ENCODE peak calls at places on chromosomes 3 and 15, in eight cellular contexts. Z is heart right ventricle, T is uterus, U is colonic mucosa, A is breast epithelium, H is suprapubic skin, V is left ventricle myocardium inferior, N is GM23338. S is an unnamed sample.

GRCh38 chr3:183455064-183455463 is 26.6 kb upstream of the MCF2L2 start:
- DNase-seq in Z (no peak), T (no peak), U (no peak), A (no peak), H (no peak), V (no peak), N (no peak), S (no peak)

GRCh38 chr15:65044724-65045481 is at the start of gene SLC51B:
- DNase-seq in Z (peak; percentile 54), T (no peak), U (peak; percentile 91), A (no peak), H (no peak), V (peak; percentile 72), N (no peak), S (no peak)

GRCh38 chr15:58528197-58528870 is 96.5 kb downstream of the LIPC start:
- DNase-seq in Z (no peak), T (no peak), U (peak; percentile 71), A (no peak), H (no peak), V (no peak), N (no peak), S (no peak)

GRCh38 chr3:30886888-30887287 is 7.6 kb downstream of the GADL1 start:
- DNase-seq in Z (no peak), T (no peak), U (no peak), A (no peak), H (no peak), V (no peak), N (no peak), S (no peak)

GRCh38 chr3:187613557-187613956 is 56.6 kb downstream of the SST start:
- DNase-seq in Z (no peak), T (no peak), U (no peak), A (no peak), H (no peak), V (no peak), N (no peak), S (no peak)

GRCh38 chr3:183233986-183234385 is 19.1 kb upstream of the B3GNT5 start:
- DNase-seq in Z (no peak), T (no peak), U (no peak), A (no peak), H (no peak), V (no peak), N (no peak), S (no peak)

GRCh38 chr15:74274485-74275038 is 38.4 kb downstream of the CCDC33 start:
- DNase-seq in Z (no peak), T (no peak), U (no peak), A (no peak), H (no peak), V (no peak), N (no peak), S (no peak)

GRCh38 chr3:191238321-191238817 is 39.3 kb downstream of the OSTN start:
- DNase-seq in Z (no peak), T (no peak), U (no peak), A (no peak), H (no peak), V (no peak), N (no peak), S (no peak)

DNA sequence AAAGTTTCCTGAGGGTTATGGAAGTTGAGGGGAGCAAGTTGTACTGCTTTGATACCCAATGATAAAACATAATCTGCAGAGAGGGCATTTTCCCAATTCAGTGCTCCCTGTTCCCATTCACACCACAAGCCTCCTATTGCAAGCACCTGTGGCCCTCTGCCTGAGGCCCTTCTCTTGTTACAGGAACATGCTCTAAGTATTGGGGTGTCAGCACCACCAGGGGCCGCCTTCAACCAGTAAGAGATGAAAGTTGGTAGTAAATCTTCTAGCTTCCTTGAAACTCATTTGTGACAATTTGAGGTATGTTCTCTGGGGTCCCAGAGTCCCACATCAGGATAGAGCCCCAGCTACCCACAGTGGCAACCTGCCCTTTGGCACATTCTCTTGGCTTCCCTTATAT is 265.4 kb upstream of the ARHGEF26 start:
- DNase-seq in Z (no peak), T (no peak), U (no peak), A (no peak), H (no peak), V (no peak), N (peak; percentile 64), S (no peak)
- TF ChIP-seq CTCF in Z (no peak), T (no peak), U (no peak), A (no peak), H (no peak), V (no peak), N (peak; percentile 63), S (no peak)

GRCh38 chr3:119627461-119627860 is 29.8 kb downstream of the PLA1A start:
- DNase-seq in Z (no peak), T (no peak), U (no peak), A (no peak), H (no peak), V (peak; percentile 39), N (peak; percentile 15), S (no peak)

GRCh38 chr3:119628816-119629445 is 31.2 kb downstream of the PLA1A start:
- DNase-seq in Z (no peak), T (no peak), U (no peak), A (no peak), H (no peak), V (no peak), N (no peak), S (no peak)

GRCh38 chr3:119630119-119630518 is 30.3 kb downstream of the POPDC2 start:
- DNase-seq in Z (no peak), T (no peak), U (no peak), A (no peak), H (no peak), V (no peak), N (no peak), S (no peak)

GRCh38 chr3:119630562-119631329 is 29.6 kb downstream of the POPDC2 start:
- DNase-seq in Z (no peak), T (no peak), U (no peak), A (no peak), H (no peak), V (no peak), N (no peak), S (no peak)

DNA sequence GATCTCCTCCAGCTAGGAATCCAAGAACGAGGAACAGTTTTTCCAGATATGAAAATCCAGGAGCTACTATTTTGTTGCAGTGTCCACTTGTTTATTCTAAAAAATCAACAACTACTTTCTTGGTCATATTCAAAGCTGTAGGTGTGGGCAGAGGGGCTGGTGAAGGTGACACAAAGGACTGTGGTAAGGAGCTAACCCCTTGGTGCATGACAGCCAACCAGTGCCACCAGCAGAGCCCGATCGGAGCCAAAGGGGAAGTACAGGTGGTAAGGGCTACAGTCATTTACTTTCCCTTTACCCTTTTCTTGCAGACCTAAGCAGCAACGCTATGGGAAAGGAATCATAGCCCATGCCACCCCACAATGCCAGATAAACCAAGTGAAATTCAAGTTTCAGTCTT is 30.7 kb downstream of the PLA1A start:
- DNase-seq in Z (no peak), T (no peak), U (no peak), A (no peak), H (no peak), V (no peak), N (no peak), S (no peak)
- H3K4me1 ChIP-seq in Z (peaks cover 75% of the 10 kb centered on the region), T (peaks cover 14% of the 10 kb centered on the region), U (no peaks in the 10 kb centered on the region), A (no peaks in the 10 kb centered on the region), H (peaks cover 24% of the 10 kb centered on the region), V (peaks cover 67% of the 10 kb centered on the region), N (no peaks in the 10 kb centered on the region), S (peaks cover 47% of the 10 kb centered on the region)

GRCh38 chr15:41698779-41699178 is 38.6 kb downstream of the MGA start:
- DNase-seq in Z (no peak), T (no peak), U (no peak), A (no peak), H (no peak), V (no peak), N (no peak), S (no peak)

GRCh38 chr15:41693757-41694156 is 33.6 kb downstream of the MGA start:
- DNase-seq in Z (no peak), T (no peak), U (no peak), A (no peak), H (no peak), V (no peak), N (no peak), S (no peak)

GRCh38 chr15:41691471-41691870 is 31.3 kb downstream of the MGA start:
- DNase-seq in Z (no peak), T (no peak), U (no peak), A (no peak), H (no peak), V (no peak), N (no peak), S (no peak)

GRCh38 chr15:41692049-41692448 is 31.8 kb downstream of the MGA start:
- DNase-seq in Z (no peak), T (no peak), U (no peak), A (no peak), H (no peak), V (no peak), N (no peak), S (no peak)

DNA sequence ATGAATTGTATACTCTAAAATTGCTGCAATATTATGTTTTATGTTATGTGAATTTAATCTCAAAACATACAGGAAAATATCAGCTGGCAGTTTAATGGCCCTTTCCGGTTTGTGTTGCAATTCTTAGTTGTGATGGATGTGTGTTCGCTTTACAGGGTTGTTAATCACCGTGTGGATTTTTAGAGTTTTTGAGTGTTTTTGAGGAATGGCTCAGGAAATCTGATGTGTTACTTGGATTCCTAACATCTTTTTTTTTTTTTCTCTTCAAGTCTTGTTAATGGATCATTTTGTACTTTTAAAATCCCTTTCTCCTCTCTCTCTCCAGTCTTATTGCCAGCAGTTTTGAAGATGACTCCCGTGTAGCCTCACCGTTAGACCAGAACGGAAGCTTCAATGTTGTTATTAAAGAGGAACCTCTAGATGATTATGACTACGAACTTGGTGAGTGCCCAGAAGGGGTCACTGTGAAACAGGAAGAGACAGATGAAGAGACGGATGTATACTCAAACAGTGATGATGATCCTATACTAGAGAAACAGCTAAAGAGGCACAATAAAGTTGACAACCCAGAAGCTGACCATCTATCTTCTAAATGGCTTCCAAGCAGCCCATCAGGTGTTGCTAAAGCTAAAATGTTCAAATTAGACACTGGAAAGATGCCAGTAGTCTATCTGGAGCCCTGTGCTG is 35.7 kb downstream of the MGA start:
- DNase-seq in Z (no peak), T (no peak), U (no peak), A (no peak), H (no peak), V (no peak), N (peak; percentile 45), S (no peak)
- H3K27ac ChIP-seq in Z (no peak overlapping the region), T (no peak overlapping the region), U (no peak overlapping the region), A (no peak overlapping the region), H (no peak overlapping the region), V (no peak overlapping the region), N (no peak overlapping the region), S (no peak overlapping the region)

GRCh38 chr3:10333359-10333670 is 12.4 kb upstream of the SEC13 start:
- DNase-seq in Z (no peak), T (no peak), U (no peak), A (no peak), H (no peak), V (no peak), N (no peak), S (no peak)

GRCh38 chr3:10335190-10335738 is 14.4 kb upstream of the SEC13 start:
- DNase-seq in Z (no peak), T (no peak), U (no peak), A (no peak), H (no peak), V (no peak), N (no peak), S (no peak)

GRCh38 chr3:10335871-10336622 is 15.1 kb upstream of the SEC13 start:
- DNase-seq in Z (no peak), T (no peak), U (no peak), A (no peak), H (no peak), V (no peak), N (no peak), S (no peak)

GRCh38 chr3:10334042-10334441 is 13.1 kb upstream of the SEC13 start:
- DNase-seq in Z (no peak), T (no peak), U (no peak), A (no peak), H (no peak), V (peak; percentile 6), N (no peak), S (no peak)

DNA sequence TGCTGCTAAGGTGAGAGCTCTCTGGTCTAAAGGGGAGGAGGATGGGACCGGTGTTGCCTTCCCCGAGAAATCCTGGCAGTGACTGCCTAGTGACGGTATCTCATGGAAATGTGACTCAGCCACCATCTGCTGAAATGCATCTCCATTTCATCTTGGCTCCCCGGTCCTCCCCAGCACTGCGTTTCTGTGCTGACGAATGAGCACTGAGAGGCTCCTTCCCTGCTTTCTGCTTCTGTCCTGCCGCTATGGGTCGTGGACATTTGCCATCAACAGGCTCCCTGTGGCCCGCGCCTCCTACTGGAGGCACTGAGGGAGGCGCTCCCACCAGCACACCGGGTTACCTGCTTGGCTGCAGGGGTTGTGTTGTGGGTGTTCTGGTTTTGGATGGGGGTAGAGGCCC is 13.5 kb upstream of the SEC13 start:
- DNase-seq in Z (no peak), T (no peak), U (no peak), A (no peak), H (no peak), V (no peak), N (peak; percentile 60), S (no peak)
- TF ChIP-seq CTCF in Z (no peak), T (no peak), U (no peak), A (no peak), H (no peak), V (no peak), N (peak; percentile 65), S (no peak)